ENCODE peak calls at places on chromosomes 11 and 22, in six cellular contexts. O, H, L, A, W and E are unnamed samples. For H3K36me3, the result is how much of the 10 kb centered on the place peaks cover.

GRCh38 chr22:25644122-25644521 is 79.6 kb downstream of the GRK3 start:
- DNase-seq in O (no peak), H (no peak), L (no peak), A (no peak), W (no peak), E (no peak)

GRCh38 chr11:87223816-87224215 is 186.1 kb downstream of the TMEM135 start:
- DNase-seq in O (no peak), H (no peak), L (no peak), A (peak), W (no peak), E (no peak)

GRCh38 chr22:50340157-50340879 is 2.8 kb upstream of the PPP6R2 start:
- DNase-seq in O (peak), H (peak), L (no peak), A (no peak), W (peak), E (no peak)

GRCh38 chr22:37951305-37951704 is 2.1 kb downstream of the C22orf23 start:
- DNase-seq in O (no peak), H (peak), L (no peak), A (peak), W (peak), E (no peak)

GRCh38 chr11:100009728-100010127 is 677.4 kb upstream of the ARHGAP42 start:
- DNase-seq in O (peak), H (no peak), L (no peak), A (no peak), W (no peak), E (no peak)

GRCh38 chr11:10925149-10925926 is 67.5 kb upstream of the ZBED5 start:
- DNase-seq in O (peak), H (no peak), L (no peak), A (no peak), W (peak), E (no peak)

GRCh38 chr11:119721129-119722120 is 7.6 kb downstream of the NECTIN1 start:
- DNase-seq in O (no peak), H (no peak), L (no peak), A (no peak), W (peak), E (no peak)

GRCh38 chr11:69576069-69576782 is 64.7 kb upstream of the CCND1 start:
- DNase-seq in O (no peak), H (no peak), L (no peak), A (no peak), W (no peak), E (no peak)

DNA sequence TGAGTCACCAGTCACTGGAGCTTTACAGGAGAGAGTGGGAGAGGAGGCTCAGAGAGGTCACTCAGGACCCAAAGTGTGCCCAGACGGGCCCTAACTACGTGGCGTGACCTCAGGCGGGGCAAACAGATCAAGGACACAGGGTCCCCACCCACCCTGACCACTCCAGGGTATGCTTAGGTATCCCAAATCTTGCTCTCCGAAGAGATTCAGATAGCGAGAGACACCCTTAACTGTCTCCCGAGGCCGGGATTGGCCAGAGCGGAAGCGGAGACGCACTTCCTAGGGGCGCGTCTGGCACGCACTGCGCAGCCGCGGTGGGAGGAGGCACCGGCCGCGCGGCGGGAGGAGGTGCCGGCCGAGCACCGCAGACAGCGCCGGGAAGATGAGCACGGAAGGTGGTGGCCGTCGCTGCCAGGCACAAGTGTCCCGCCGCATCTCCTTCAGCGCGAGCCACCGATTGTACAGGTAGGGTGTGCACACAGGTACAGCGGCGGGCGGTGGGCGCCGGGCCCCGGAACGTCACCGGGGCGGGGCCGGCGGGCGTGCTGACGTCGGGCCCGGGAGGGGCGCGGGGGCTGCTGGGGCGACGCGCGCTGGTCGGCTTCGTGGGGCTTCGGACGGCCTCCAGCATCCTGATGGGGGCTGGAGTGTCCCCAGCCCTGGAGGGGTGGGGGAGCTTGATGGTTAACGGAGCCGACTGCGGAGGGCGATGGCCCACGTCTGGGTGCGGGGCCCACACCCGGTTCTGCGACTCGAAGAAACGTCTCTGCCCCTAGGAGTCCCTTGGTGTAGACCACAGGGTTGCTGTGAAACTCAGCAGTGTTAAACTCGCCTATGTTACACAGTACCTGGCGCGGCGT is at the start of gene PTS:
- DNase-seq in O (peak), H (peak), L (peak), A (peak), W (peak), E (peak)
- H3K27ac ChIP-seq in O (peak), H (no peak), L (peak), A (peak), W (peak), E (peak)

GRCh38 chr11:8744423-8744822 is 61.8 kb downstream of the RPL27A start:
- DNase-seq in O (peak), H (no peak), L (no peak), A (no peak), W (no peak), E (no peak)
- H3K4me2 ChIP-seq in O (no peak), H (no peak), L (peak), A (no peak), W (no peak), E (no peak)

DNA sequence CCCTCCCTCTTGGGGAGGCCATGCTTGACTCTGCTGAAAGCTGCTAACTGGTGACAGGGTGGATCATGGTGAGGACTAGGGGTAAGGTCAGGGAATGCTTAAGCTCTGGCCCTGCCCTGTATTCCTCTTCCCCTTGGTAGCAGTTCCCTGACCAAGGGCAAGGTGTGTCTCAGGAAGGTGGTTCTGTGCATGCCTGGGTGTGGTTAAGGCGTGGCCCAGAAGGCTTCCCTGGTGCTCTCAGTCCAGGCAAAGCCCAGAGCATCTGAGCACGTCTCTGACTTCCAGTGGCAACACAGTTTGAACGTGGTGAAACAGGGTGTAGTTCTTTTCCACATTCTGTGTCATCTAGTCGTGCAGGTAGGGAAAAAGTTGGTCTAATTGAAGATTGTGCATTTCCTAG is 53.1 kb upstream of the HORMAD2 start:
- DNase-seq in O (no peak), H (no peak), L (peak), A (no peak), W (no peak), E (no peak)
- H3K36me3 ChIP-seq in O (under half), H (under half), L (under half), A (under half), W (under half), E (under half)

DNA sequence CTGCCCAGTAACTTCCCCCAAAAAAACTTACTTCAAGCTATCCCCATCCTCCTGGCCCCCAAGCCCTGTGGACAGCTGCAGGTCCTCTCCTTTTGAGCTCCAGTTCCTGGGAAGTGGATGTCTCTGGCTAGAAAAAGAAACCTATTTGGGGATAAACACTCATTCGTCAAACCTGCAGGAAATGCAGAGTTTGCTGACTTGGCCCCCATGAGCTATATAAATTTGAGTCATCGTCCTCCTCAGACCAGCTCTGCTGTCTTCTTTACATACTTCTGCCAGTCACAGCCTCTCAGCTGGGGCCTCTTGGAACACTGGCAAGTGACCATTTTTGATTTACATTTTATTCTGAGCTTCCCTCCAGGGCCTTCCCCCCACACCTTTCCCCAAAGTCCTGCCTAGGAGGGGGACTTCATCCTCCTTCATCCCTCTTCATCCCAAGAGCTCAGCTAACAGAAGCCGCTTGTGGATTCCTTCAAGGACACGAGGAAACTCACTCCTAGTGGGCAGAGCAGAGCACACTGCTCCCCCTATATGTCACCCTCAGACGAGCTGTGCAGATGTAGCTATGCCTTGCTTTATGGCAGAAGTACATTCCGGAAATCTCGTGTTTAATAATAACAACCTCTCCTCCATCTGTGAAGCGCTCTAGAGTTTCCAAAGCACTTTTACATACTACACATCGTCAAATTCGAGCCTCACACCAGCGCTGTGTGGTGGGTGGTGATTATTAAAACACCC is 131.8 kb downstream of the FEZ1 start:
- DNase-seq in O (no peak), H (no peak), L (no peak), A (peak), W (no peak), E (no peak)
- H3K27ac ChIP-seq in O (no peak), H (peak), L (no peak), A (peak), W (no peak), E (no peak)

DNA sequence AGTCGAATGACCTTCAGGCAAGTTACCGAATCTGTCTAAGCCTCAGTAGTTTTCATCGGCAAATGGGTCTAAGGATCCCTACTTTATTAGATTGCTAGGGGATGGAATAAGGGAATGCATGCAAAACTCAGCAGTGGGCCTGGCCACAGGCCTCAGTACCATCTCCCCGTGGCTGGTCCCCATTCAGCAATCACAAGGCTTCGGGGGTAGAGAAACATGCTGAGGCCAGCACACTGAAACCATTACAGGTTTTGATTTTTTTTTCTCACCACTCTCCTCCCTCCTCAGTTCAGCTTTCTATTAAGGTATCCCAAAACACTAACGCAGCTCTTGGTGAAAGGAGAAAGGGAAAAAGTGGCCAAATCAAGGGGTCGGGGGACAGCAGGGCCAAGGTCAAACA is 11.9 kb downstream of the KIRREL3 start:
- DNase-seq in O (no peak), H (no peak), L (no peak), A (no peak), W (no peak), E (no peak)
- H3K4me2 ChIP-seq in O (no peak), H (no peak), L (no peak), A (no peak), W (no peak), E (no peak)

DNA sequence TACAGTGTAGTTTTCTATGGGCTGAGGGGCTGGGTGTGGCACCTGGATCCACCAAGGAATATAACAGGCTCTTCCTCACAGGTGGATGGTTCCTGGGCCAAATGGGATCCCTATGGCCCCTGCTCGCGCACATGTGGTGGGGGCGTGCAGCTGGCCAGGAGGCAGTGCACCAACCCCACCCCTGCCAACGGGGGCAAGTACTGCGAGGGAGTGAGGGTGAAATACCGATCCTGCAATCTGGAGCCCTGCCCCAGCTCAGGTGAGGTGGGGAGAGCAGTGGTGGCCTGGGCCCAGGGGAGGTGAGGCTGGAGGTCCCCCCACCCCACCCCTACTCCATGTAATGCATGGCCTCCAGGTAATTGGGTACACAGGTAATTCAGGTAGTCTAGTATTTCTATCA is 20.7 kb downstream of the ADAMTS15 start:
- DNase-seq in O (no peak), H (no peak), L (no peak), A (no peak), W (no peak), E (no peak)
- H3K36me3 ChIP-seq in O (under half), H (under half), L (under half), A (under half), W (under half), E (under half)